ENCODE peak calls at places on chromosomes 13 and 19, in seven cellular contexts. C, V, G, H, J, B and Y are unnamed samples.

GRCh38 chr13:63435668-63436275 is 2020.1 kb upstream of the PCDH20 start:
- DNase-seq in C (no peak), V (no peak), G (no peak), H (no peak), J (no peak), B (no peak), Y (no peak)

GRCh38 chr13:46487748-46488147 is 65.2 kb upstream of the LRCH1 start:
- DNase-seq in C (no peak), V (no peak), G (no peak), H (no peak), J (no peak), B (no peak), Y (no peak)

GRCh38 chr13:98484289-98485219 is 92.4 kb downstream of the STK24 start:
- DNase-seq in C (no peak), V (peak; percentile 73), G (peak; percentile 96), H (peak; percentile 82), J (peak; percentile 49), B (peak; percentile 51), Y (peak; percentile 95)

GRCh38 chr19:12111176-12111575 is 29.0 kb downstream of the ZNF20 start:
- DNase-seq in C (no peak), V (no peak), G (no peak), H (no peak), J (no peak), B (no peak), Y (no peak)

GRCh38 chr19:6270822-6271221 is 9.0 kb downstream of the MLLT1 start:
- DNase-seq in C (no peak), V (no peak), G (no peak), H (no peak), J (no peak), B (no peak), Y (no peak)

GRCh38 chr13:46062190-46062589 is 9.6 kb upstream of the ZC3H13 start:
- DNase-seq in C (no peak), V (no peak), G (no peak), H (no peak), J (no peak), B (no peak), Y (no peak)

GRCh38 chr13:99556867-99557443 is 55.7 kb downstream of the TM9SF2 start:
- DNase-seq in C (no peak), V (no peak), G (no peak), H (no peak), J (no peak), B (no peak), Y (no peak)

GRCh38 chr13:40408602-40409001 is 257.8 kb downstream of the FOXO1 start:
- DNase-seq in C (no peak), V (no peak), G (no peak), H (no peak), J (no peak), B (no peak), Y (no peak)

GRCh38 chr19:19160489-19161035 is 9.5 kb downstream of the MEF2B start:
- DNase-seq in C (no peak), V (peak; percentile 76), G (no peak), H (no peak), J (no peak), B (no peak), Y (no peak)

GRCh38 chr13:75838366-75839017 is 202.4 kb downstream of the LMO7 start:
- DNase-seq in C (no peak), V (no peak), G (peak; percentile 13), H (no peak), J (no peak), B (no peak), Y (no peak)

GRCh38 chr13:77810430-77810829 is 108.2 kb downstream of the EDNRB start:
- DNase-seq in C (no peak), V (no peak), G (no peak), H (no peak), J (no peak), B (no peak), Y (no peak)

GRCh38 chr13:76711515-76712182 is 174.6 kb downstream of the KCTD12 start:
- DNase-seq in C (no peak), V (no peak), G (no peak), H (peak; percentile 15), J (no peak), B (no peak), Y (peak; percentile 66)

GRCh38 chr19:51810228-51810627 is 15.3 kb downstream of the FPR3 start:
- DNase-seq in C (no peak), V (no peak), G (no peak), H (no peak), J (no peak), B (no peak), Y (no peak)

GRCh38 chr13:113828282-113828825 is 35.5 kb downstream of the GAS6 start:
- DNase-seq in C (no peak), V (no peak), G (no peak), H (no peak), J (no peak), B (no peak), Y (no peak)

GRCh38 chr19:55647732-55648656 is at the start of gene CCDC106:
- DNase-seq in C (no peak), V (peak; percentile 89), G (peak; percentile 73), H (peak; percentile 78), J (no peak), B (peak; percentile 74), Y (no peak)

GRCh38 chr13:106499905-106500304 is 35.6 kb downstream of the EFNB2 start:
- DNase-seq in C (no peak), V (no peak), G (no peak), H (no peak), J (no peak), B (no peak), Y (no peak)

GRCh38 chr13:21913010-21913409 is 242.1 kb downstream of the FGF9 start:
- DNase-seq in C (no peak), V (no peak), G (no peak), H (no peak), J (no peak), B (no peak), Y (no peak)

GRCh38 chr13:52414963-52415362 is 9.0 kb upstream of the THSD1 start:
- DNase-seq in C (no peak), V (no peak), G (no peak), H (no peak), J (no peak), B (no peak), Y (no peak)

GRCh38 chr19:49973987-49974386 is 13.0 kb upstream of the SIGLEC11 start:
- DNase-seq in C (no peak), V (no peak), G (no peak), H (peak; percentile 35), J (no peak), B (peak; percentile 49), Y (no peak)

GRCh38 chr13:38763446-38764381 is 76.8 kb downstream of the FREM2 start:
- DNase-seq in C (no peak), V (no peak), G (peak; percentile 44), H (no peak), J (no peak), B (no peak), Y (no peak)

DNA sequence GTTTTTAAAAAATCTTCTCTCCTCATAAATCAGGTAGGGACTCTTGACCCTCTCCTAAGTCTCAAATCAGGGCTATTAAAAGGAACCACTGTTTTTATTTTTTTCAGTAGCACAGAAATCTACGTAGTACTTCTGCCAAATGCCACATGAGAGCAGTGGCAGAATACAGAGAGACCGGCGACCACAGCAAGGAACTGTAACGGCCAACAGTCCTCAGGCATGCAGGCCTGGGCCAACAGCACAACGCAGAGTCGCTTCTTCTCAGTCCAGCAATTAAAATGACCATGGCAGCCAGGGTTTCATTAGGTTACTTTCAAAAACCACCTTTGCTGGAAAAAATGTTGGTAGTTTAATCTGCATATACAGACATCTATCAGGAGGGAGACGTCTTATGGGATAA is 34.2 kb downstream of the ANKRD10 start:
- DNase-seq in C (no peak), V (no peak), G (no peak), H (no peak), J (no peak), B (no peak), Y (no peak)
- H3K27ac ChIP-seq in C (no peak overlapping the region), V (no peak overlapping the region), G (no peak overlapping the region), H (peak overlapping the region; percentile 43), J (no peak overlapping the region), B (no peak overlapping the region), Y (no peak overlapping the region)

GRCh38 chr13:66468656-66469055 is 761.5 kb downstream of the PCDH9 start:
- DNase-seq in C (no peak), V (no peak), G (no peak), H (no peak), J (no peak), B (no peak), Y (no peak)

DNA sequence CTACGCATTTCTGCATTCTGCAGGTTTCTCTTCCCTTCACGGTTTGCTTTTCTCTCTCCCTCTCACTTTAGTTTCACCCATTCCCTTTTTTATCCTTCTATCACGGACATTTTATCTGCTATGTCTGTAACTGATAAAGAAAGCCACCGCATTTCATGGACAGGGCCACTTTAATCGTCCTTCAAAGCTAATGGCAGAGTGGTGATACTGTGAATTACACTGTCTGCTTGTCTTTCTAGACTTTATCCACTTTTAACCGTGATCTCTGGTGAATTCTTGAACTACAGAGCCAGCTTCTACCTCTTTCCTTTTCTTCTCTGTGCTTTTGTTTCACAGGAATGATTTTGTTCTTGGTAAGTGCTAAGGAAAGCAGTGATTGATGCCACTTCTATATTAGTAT is 760.4 kb downstream of the PCDH9 start:
- DNase-seq in C (no peak), V (no peak), G (no peak), H (no peak), J (no peak), B (no peak), Y (no peak)
- H3K4me3 ChIP-seq in C (no peak overlapping the region), V (no peak overlapping the region), G (no peak overlapping the region), H (no peak overlapping the region), J (no peak overlapping the region), B (no peak overlapping the region), Y (no peak overlapping the region)

GRCh38 chr19:21322528-21322927 is 6.7 kb downstream of the ZNF708 start:
- DNase-seq in C (peak; percentile 45), V (no peak), G (no peak), H (no peak), J (no peak), B (peak; percentile 58), Y (no peak)

GRCh38 chr19:21323000-21323399 is 6.2 kb downstream of the ZNF708 start:
- DNase-seq in C (no peak), V (no peak), G (no peak), H (no peak), J (no peak), B (no peak), Y (no peak)

GRCh38 chr19:21321996-21322395 is 7.2 kb downstream of the ZNF708 start:
- DNase-seq in C (no peak), V (no peak), G (no peak), H (no peak), J (no peak), B (no peak), Y (no peak)

GRCh38 chr19:21317821-21318220 is 11.4 kb downstream of the ZNF708 start:
- DNase-seq in C (no peak), V (no peak), G (no peak), H (no peak), J (no peak), B (no peak), Y (no peak)

DNA sequence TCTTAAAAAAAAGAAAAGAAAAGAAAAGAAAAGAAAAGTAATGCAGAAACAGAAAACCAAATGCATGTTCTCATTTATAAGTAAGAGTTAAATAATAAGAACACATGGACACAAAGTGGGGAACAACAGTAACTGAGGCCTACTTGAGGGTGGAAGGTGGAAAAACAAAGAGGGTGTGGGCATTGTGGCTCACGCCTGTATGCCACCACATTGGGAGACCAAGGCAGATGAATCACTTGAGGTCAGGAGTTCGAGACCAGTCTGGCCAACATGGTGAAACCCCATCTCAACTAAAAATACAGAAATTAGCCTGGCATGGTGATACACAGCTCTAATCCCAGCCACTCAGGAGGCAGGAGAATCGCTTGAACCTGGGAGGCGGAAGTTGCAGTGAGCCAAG is 8.1 kb downstream of the ZNF708 start:
- DNase-seq in C (no peak), V (no peak), G (no peak), H (no peak), J (no peak), B (no peak), Y (no peak)
- H3K9me3 ChIP-seq in C (no peaks in the 10 kb centered on the region), V (peaks cover 2% of the 10 kb centered on the region), G (no peaks in the 10 kb centered on the region), H (peaks cover 4% of the 10 kb centered on the region), J (no peaks in the 10 kb centered on the region), B (peaks cover 12% of the 10 kb centered on the region), Y (no peaks in the 10 kb centered on the region)

GRCh38 chr13:74250738-74251190 is 116.6 kb upstream of the KLF12 start:
- DNase-seq in C (no peak), V (no peak), G (no peak), H (no peak), J (no peak), B (no peak), Y (no peak)
- H3K27ac ChIP-seq in C (no peak overlapping the region), V (no peak overlapping the region), G (no peak overlapping the region), H (no peak overlapping the region), J (no peak overlapping the region), B (no peak overlapping the region), Y (no peak overlapping the region)